ENCODE peak calls at places on chromosomes 12 and 14, in six cellular contexts. R is IMR-90, X is HCT116, J is testis, G is stomach, Y is prostate gland. M is an unnamed sample. For H3K36me3 and H3K4me1, the result is how much of the 10 kb centered on the place peaks cover.

GRCh38 chr12:62684586-62685295 is 218.1 kb downstream of the MON2 start:
- DNase-seq in R (no peak), X (no peak), J (peak), G (no peak), Y (no peak), M (no peak)

GRCh38 chr14:71322660-71323250 is 415.5 kb downstream of the PCNX1 start:
- DNase-seq in R (peak), X (no peak), J (peak), G (no peak), Y (no peak), M (no peak)

GRCh38 chr14:77268989-77269595 is 1.9 kb downstream of the NGB start:
- DNase-seq in R (no peak), X (no peak), J (no peak), G (no peak), Y (no peak), M (no peak)

GRCh38 chr12:43241971-43242370 is 310.0 kb downstream of the ADAMTS20 start:
- DNase-seq in R (peak), X (no peak), J (no peak), G (no peak), Y (no peak), M (no peak)

GRCh38 chr12:118850244-118850825 is 131.0 kb upstream of the SRRM4 start:
- DNase-seq in R (no peak), X (peak), J (peak), G (no peak), Y (no peak), M (no peak)

GRCh38 chr12:32030151-32030550 is 70.9 kb downstream of the RESF1 start:
- DNase-seq in R (no peak), X (no peak), J (no peak), G (no peak), Y (no peak), M (no peak)

GRCh38 chr14:58465425-58465824 is 37.9 kb downstream of the KIAA0586 start:
- DNase-seq in R (peak), X (no peak), J (no peak), G (no peak), Y (no peak), M (no peak)

GRCh38 chr14:65263161-65263788 is 149.3 kb upstream of the FUT8 start:
- DNase-seq in R (peak), X (no peak), J (no peak), G (no peak), Y (no peak), M (no peak)

GRCh38 chr14:104843442-104844305 is 21.4 kb upstream of the CEP170B start:
- DNase-seq in R (no peak), X (no peak), J (peak), G (no peak), Y (no peak), M (no peak)

DNA sequence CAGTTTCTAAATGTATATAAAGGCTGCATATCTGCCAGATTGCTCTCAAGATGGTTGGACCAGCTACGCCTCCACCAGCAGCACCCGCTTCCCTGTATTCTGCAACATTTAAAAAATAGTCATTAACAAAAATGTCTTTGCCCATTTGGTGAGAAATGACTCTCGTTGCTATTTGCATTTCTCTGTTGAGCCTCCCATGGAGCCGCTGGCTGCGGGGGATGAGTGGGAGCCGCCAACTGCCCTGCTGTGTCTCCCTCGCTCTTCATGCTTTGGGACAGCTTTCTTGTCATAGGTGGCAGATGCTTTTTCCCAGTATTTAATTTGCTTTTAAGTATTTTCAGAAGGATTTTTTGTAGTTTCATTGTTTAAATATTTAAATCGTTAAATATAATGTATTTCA is 54.8 kb downstream of the DYNC1H1 start:
- DNase-seq in R (no peak), X (no peak), J (no peak), G (no peak), Y (no peak), M (no peak)
- H3K36me3 ChIP-seq in R (half or more), X (half or more), J (under half), G (half or more), Y (under half), M (half or more)

GRCh38 chr12:6376965-6377666 is 1.8 kb upstream of the SCNN1A start:
- DNase-seq in R (no peak), X (no peak), J (no peak), G (peak), Y (no peak), M (no peak)

GRCh38 chr12:6377667-6377994 is 2.3 kb upstream of the SCNN1A start:
- DNase-seq in R (no peak), X (no peak), J (peak), G (peak), Y (no peak), M (peak)

GRCh38 chr12:6382371-6382770 is 1.6 kb upstream of the LTBR start:
- DNase-seq in R (no peak), X (no peak), J (no peak), G (no peak), Y (no peak), M (peak)

GRCh38 chr12:6378709-6379427 is 3.5 kb upstream of the SCNN1A start:
- DNase-seq in R (no peak), X (no peak), J (no peak), G (no peak), Y (no peak), M (peak)

GRCh38 chr12:6380141-6381121 is 3.5 kb upstream of the LTBR start:
- DNase-seq in R (peak), X (no peak), J (no peak), G (no peak), Y (no peak), M (no peak)
- H3K4me1 ChIP-seq in R (under half), X (half or more), J (under half), G (half or more), Y (under half), M (half or more)

DNA sequence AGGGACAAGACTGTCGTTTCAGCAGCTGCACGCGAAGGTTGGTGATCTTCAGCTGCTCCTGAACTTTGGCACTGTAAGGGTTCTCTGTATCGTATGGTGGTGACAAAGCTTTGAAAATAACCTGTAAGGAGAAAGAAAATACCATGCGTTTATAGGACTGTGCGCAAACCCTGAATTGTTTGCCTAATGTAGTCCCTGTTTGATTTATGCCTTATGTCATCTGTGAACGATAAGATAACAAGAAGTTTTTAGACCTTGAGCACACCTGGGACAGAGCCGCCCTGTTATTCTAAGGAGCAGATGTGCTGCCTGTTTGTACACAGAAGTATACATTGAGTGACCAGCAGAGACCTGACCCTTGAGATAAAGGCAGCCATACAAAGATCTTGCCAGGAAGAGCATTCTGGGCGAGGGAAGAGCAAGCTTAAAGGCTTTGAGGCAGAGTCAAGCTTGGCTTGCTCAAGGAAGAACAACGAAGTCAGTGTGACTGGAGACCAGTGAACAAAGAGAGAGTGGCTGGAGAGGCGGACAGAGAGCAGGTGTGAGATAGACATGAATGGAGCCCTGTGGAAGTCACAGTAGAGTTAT is 52.4 kb downstream of the NTN4 start:
- DNase-seq in R (no peak), X (no peak), J (no peak), G (peak), Y (no peak), M (no peak)
- TF ChIP-seq POLR2A in R (no peak), X (no peak), J (no peak), G (no peak), Y (no peak), M (no peak)

DNA sequence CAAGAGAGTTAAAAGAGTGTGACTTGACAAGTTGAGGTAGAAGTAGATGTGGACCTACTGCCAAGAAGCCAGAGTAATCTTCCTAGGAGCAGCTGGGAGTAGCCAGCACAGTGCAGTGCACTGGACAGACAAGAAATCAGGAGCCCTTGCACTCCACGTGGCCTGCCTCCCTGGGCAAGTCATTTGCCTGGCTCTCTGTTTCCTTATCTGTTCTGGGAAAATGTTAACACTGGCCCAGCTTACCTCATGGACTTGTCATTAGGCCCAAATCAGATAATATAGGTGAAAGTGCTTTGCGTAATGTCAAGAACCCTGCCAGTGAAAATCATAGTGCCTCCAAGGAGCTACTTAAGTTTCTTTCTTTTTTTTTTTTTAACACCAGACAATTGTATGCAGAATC is 19.2 kb downstream of the SLC7A8 start:
- DNase-seq in R (no peak), X (no peak), J (peak), G (peak), Y (no peak), M (no peak)
- H3K36me3 ChIP-seq in R (under half), X (under half), J (under half), G (under half), Y (under half), M (under half)

GRCh38 chr12:54429014-54429471 is 10.0 kb upstream of the ITGA5 start:
- DNase-seq in R (no peak), X (no peak), J (no peak), G (no peak), Y (no peak), M (no peak)

GRCh38 chr12:54437243-54437642 is 18.2 kb upstream of the ITGA5 start:
- DNase-seq in R (no peak), X (no peak), J (no peak), G (no peak), Y (no peak), M (no peak)

GRCh38 chr12:54430471-54431075 is 11.5 kb upstream of the ITGA5 start:
- DNase-seq in R (no peak), X (no peak), J (no peak), G (no peak), Y (no peak), M (no peak)

GRCh38 chr12:54431911-54432814 is 13.1 kb upstream of the ITGA5 start:
- DNase-seq in R (peak), X (no peak), J (no peak), G (peak), Y (no peak), M (peak)

DNA sequence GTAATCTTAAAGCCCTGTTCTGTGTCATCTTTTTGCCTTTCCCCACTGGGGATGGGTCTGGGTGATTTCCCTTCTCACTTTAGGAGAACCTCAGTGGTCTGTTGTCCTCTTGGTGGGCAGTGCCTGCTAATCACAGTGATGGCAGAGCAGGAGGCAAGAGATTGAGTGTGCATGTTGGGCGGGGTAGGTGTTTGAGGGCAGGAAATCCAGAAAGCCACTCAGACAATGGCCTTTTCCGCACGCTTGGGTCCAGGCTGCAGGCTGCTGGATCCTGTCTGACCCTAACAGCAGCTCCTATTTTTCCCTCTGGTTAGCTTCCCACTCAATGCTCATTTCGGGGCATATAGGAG is 13.7 kb upstream of the ITGA5 start:
- DNase-seq in R (no peak), X (no peak), J (no peak), G (no peak), Y (no peak), M (no peak)
- H3K4me1 ChIP-seq in R (under half), X (under half), J (under half), G (under half), Y (under half), M (under half)

GRCh38 chr14:51862839-51863235 is 2.4 kb downstream of the GNG2 start:
- DNase-seq in R (peak), X (no peak), J (no peak), G (no peak), Y (no peak), M (no peak)

GRCh38 chr14:51862171-51862838 is 1.9 kb downstream of the GNG2 start:
- DNase-seq in R (peak), X (no peak), J (no peak), G (no peak), Y (no peak), M (no peak)

GRCh38 chr14:51860836-51861583 is 598 bp downstream of the GNG2 start:
- DNase-seq in R (peak), X (no peak), J (no peak), G (no peak), Y (no peak), M (no peak)

GRCh38 chr14:51859136-51859535 is 1.3 kb upstream of the GNG2 start:
- DNase-seq in R (peak), X (no peak), J (no peak), G (no peak), Y (no peak), M (no peak)

DNA sequence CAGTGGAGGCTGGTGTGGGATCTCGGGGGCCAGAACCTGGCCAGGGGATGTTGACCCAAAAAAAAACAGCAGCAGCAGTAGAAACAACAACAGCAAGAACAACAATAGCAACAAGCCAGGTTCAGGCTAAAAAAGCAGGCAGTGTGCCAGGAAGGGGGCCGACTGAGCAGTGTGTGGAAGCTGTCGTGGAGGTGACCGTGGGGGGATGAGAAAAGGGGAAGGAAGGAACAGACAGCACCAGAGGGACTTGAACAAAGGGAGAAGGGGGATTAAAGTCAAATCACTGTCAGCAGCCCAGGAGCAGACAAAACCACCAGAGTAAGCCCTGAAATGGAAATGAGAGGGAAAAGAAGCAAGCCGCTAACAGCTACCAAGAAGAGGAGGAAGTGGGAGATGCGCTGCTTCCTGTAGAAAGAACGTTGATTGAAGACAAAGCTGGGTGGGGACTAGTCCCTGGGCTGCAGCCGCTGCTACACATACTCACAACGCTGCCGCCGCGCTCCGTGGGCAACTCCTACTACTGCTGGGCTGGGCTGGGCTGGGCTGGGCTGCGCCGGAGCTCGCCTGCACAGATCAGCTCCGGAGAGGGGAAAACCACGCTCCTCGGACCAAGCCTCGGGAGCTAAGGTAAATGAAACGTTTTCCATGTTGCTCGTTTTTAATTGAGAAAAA is at the start of gene GNG2:
- DNase-seq in R (peak), X (no peak), J (peak), G (peak), Y (peak), M (peak)
- TF ChIP-seq POLR2A in R (no peak), X (no peak), J (no peak), G (no peak), Y (peak), M (peak)

GRCh38 chr14:100894416-100894815 is 9.1 kb downstream of the RTL1 start:
- DNase-seq in R (no peak), X (no peak), J (peak), G (no peak), Y (no peak), M (no peak)

GRCh38 chr14:100891501-100892445 is 11.7 kb downstream of the RTL1 start:
- DNase-seq in R (no peak), X (no peak), J (peak), G (peak), Y (no peak), M (peak)

GRCh38 chr14:100893760-100894159 is 9.8 kb downstream of the RTL1 start:
- DNase-seq in R (no peak), X (no peak), J (peak), G (peak), Y (no peak), M (no peak)

GRCh38 chr14:100892496-100893227 is 10.9 kb downstream of the RTL1 start:
- DNase-seq in R (no peak), X (no peak), J (no peak), G (peak), Y (no peak), M (peak)

DNA sequence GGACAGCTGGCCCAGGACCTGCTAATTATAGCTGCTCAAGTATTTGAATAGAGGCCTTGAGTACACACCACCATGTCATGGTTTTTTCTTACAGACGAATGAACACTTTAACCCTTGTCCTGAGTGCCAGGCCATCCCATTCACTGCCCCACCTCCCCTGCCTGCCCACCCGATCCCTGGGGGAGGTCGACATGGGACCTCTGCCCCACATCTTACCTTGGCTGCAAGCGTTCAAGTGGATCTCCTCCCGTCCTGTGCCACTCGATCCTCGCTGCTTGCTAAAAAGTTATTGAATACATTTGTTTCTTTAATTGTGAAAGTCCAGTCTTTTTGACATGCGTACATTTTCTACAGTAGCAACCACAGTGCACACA is 10.3 kb downstream of the RTL1 start:
- DNase-seq in R (no peak), X (no peak), J (peak), G (no peak), Y (no peak), M (no peak)
- H3K36me3 ChIP-seq in R (half or more), X (under half), J (under half), G (under half), Y (under half), M (half or more)

GRCh38 chr12:54414191-54414525 is 4.9 kb downstream of the ITGA5 start:
- DNase-seq in R (no peak), X (no peak), J (no peak), G (no peak), Y (no peak), M (no peak)

GRCh38 chr12:54417712-54418440 is 1.2 kb downstream of the ITGA5 start:
- DNase-seq in R (no peak), X (no peak), J (peak), G (no peak), Y (no peak), M (no peak)

GRCh38 chr12:54413284-54414190 is 5.5 kb downstream of the ITGA5 start:
- DNase-seq in R (no peak), X (no peak), J (no peak), G (peak), Y (no peak), M (no peak)

GRCh38 chr12:54416908-54417603 is 2.0 kb downstream of the ITGA5 start:
- DNase-seq in R (no peak), X (no peak), J (no peak), G (no peak), Y (no peak), M (peak)

DNA sequence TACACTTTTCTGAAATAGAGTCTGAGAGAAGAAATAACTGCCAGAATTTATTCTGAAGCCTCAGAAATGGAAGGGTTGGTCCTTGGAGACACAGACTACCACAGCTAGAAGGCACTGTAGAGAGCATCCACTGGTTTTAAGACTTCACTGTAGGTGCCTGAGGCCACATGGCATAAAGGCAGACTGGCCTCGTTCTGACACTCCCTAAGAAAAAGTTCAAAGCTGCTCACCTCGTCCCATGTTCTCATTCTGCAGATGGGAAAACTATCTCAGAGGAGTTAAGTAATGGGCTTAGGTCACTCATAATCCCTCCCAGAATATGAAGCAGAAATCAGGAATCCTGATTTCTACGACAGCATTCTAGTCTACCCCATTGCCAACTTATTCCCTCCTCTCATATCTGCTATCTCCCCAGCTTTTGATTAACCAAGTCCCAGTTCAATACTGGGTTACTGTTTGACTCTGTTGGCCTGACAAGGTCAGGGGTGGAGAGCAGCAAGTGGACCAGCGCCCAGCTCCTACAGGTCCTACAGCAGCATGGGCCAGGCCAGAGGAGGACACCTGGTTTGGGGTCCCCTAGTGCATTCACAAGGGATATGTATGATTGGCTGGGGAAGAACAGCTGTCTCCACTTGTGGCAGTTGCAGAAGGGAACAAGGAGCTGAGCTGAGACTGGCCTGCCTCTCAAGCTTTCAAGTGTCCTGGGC is 3.7 kb downstream of the ITGA5 start:
- DNase-seq in R (no peak), X (no peak), J (no peak), G (no peak), Y (no peak), M (no peak)
- H3K4me1 ChIP-seq in R (under half), X (under half), J (under half), G (half or more), Y (under half), M (half or more)

M was measured in adrenal gland.